ENCODE peak calls at places on chromosomes 1 and 21, in four cellular contexts. F is adrenal gland, Y is body of pancreas, H is transverse colon. R is an unnamed sample.
A peak's percentile ranks its signal among the peaks of the same experiment; 100 is the strongest.

GRCh38 chr1:198232407-198232806 is 75.6 kb downstream of the NEK7 start:
- DNase-seq in F (no peak), Y (no peak), H (no peak), R (no peak)

GRCh38 chr1:245418029-245418428 is 263.2 kb downstream of the KIF26B start:
- DNase-seq in F (no peak), Y (no peak), H (no peak), R (no peak)

GRCh38 chr1:172673761-172674160 is 14.9 kb downstream of the FASLG start:
- DNase-seq in F (no peak), Y (no peak), H (no peak), R (no peak)

GRCh38 chr1:46569909-46570725 is 18.7 kb upstream of the KNCN start:
- DNase-seq in F (no peak), Y (no peak), H (no peak), R (no peak)

GRCh38 chr1:26910343-26911160 is 3.2 kb downstream of the NR0B2 start:
- DNase-seq in F (no peak), Y (no peak), H (no peak), R (no peak)

GRCh38 chr1:87918398-87918797 is 589.7 kb downstream of the LMO4 start:
- DNase-seq in F (no peak), Y (no peak), H (no peak), R (no peak)

GRCh38 chr1:63966016-63966415 is 192.2 kb downstream of the ROR1 start:
- DNase-seq in F (no peak), Y (no peak), H (no peak), R (no peak)

GRCh38 chr1:201426395-201427310 is 5.1 kb upstream of the TNNI1 start:
- DNase-seq in F (no peak), Y (no peak), H (no peak), R (no peak)

GRCh38 chr1:201850053-201850397 is 21.1 kb downstream of the IPO9 start:
- DNase-seq in F (peak; percentile 52), Y (peak; percentile 12), H (no peak), R (peak; percentile 26)

GRCh38 chr1:107486365-107486764 is 345.5 kb downstream of the NTNG1 start:
- DNase-seq in F (no peak), Y (no peak), H (no peak), R (no peak)

GRCh38 chr1:111251570-111251969 is 24.1 kb downstream of the CHI3L2 start:
- DNase-seq in F (no peak), Y (no peak), H (no peak), R (no peak)

GRCh38 chr1:196538473-196538872 is 69.8 kb downstream of the KCNT2 start:
- DNase-seq in F (no peak), Y (no peak), H (no peak), R (no peak)

GRCh38 chr1:167717351-167717750 is 4.4 kb upstream of the MPZL1 start:
- DNase-seq in F (no peak), Y (no peak), H (no peak), R (no peak)

GRCh38 chr1:54282101-54282847 is 82.3 kb downstream of the MRPL37 start:
- DNase-seq in F (no peak), Y (no peak), H (peak; percentile 28), R (no peak)

GRCh38 chr1:61358770-61359455 is 276.6 kb downstream of the NFIA start:
- DNase-seq in F (no peak), Y (no peak), H (no peak), R (no peak)

GRCh38 chr1:227915564-227916553 is 31.9 kb downstream of the WNT9A start:
- DNase-seq in F (no peak), Y (no peak), H (no peak), R (no peak)

GRCh38 chr1:232878141-232878540 is 72.3 kb upstream of the NTPCR start:
- DNase-seq in F (no peak), Y (no peak), H (no peak), R (no peak)

GRCh38 chr1:38872401-38873026 is 634 bp downstream of the MYCBP start:
- DNase-seq in F (peak; percentile 42), Y (peak; percentile 33), H (peak; percentile 36), R (peak; percentile 29)

GRCh38 chr1:25246600-25247023 is 642 bp downstream of the RSRP1 start:
- DNase-seq in F (peak; percentile 61), Y (peak; percentile 40), H (peak; percentile 37), R (no peak)

GRCh38 chr1:92754000-92754787 is 30.7 kb downstream of the EVI5 start:
- DNase-seq in F (no peak), Y (no peak), H (no peak), R (peak; percentile 6)

GRCh38 chr1:2443285-2444137 is 31.1 kb upstream of the PEX10 start:
- DNase-seq in F (no peak), Y (no peak), H (no peak), R (no peak)

GRCh38 chr21:28538987-28539622 is 453.6 kb downstream of the LTN1 start:
- DNase-seq in F (no peak), Y (no peak), H (no peak), R (no peak)

GRCh38 chr21:26758083-26758861 is 86.9 kb downstream of the ADAMTS1 start:
- DNase-seq in F (no peak), Y (no peak), H (no peak), R (no peak)

GRCh38 chr1:9375912-9376311 is 83.2 kb downstream of the SPSB1 start:
- DNase-seq in F (no peak), Y (no peak), H (no peak), R (no peak)

GRCh38 chr1:59484090-59484489 is 187.2 kb downstream of the FGGY start:
- DNase-seq in F (peak; percentile 36), Y (no peak), H (no peak), R (peak; percentile 45)

GRCh38 chr21:26405735-26406361 is 167.2 kb downstream of the CYYR1 start:
- DNase-seq in F (peak; percentile 17), Y (no peak), H (no peak), R (peak; percentile 74)

GRCh38 chr1:17010601-17011438 is 908 bp downstream of the ATP13A2 start:
- DNase-seq in F (peak; percentile 71), Y (peak; percentile 76), H (peak; percentile 66), R (no peak)

GRCh38 chr1:63917571-63918394 is 144.0 kb downstream of the ROR1 start:
- DNase-seq in F (no peak), Y (no peak), H (no peak), R (no peak)

GRCh38 chr1:212976586-212976985 is 26.2 kb downstream of the VASH2 start:
- DNase-seq in F (no peak), Y (no peak), H (no peak), R (no peak)

GRCh38 chr1:24536391-24536840 is 19.5 kb upstream of the NCMAP start:
- DNase-seq in F (no peak), Y (no peak), H (peak; percentile 75), R (no peak)

GRCh38 chr1:160579216-160579701 is at the start of gene CD84:
- DNase-seq in F (no peak), Y (no peak), H (no peak), R (no peak)

GRCh38 chr1:235996048-235996785 is 68.7 kb downstream of the NID1 start:
- DNase-seq in F (no peak), Y (peak; percentile 26), H (no peak), R (no peak)

GRCh38 chr1:208178091-208178529 is 66.1 kb downstream of the PLXNA2 start:
- DNase-seq in F (no peak), Y (peak; percentile 75), H (peak; percentile 55), R (no peak)

GRCh38 chr1:247118946-247119446 is 14.8 kb upstream of the ZNF669 start:
- DNase-seq in F (no peak), Y (no peak), H (no peak), R (no peak)

GRCh38 chr1:234486858-234487830 is 8.2 kb upstream of the TARBP1 start:
- DNase-seq in F (peak; percentile 44), Y (peak; percentile 48), H (peak; percentile 35), R (no peak)

GRCh38 chr1:20507564-20508410 is at the start of gene MUL1:
- DNase-seq in F (peak; percentile 93), Y (peak; percentile 95), H (peak; percentile 98), R (peak; percentile 74)
- TF ChIP-seq POLR2A in F (peak; percentile 66), Y (peak; percentile 79), H (peak; percentile 72), R (peak; percentile 12)

GRCh38 chr1:109996476-109996875 is 11.9 kb downstream of the AHCYL1 start:
- DNase-seq in F (no peak), Y (no peak), H (no peak), R (no peak)
- TF ChIP-seq POLR2A in F (no peak), Y (no peak), H (no peak), R (no peak)

DNA sequence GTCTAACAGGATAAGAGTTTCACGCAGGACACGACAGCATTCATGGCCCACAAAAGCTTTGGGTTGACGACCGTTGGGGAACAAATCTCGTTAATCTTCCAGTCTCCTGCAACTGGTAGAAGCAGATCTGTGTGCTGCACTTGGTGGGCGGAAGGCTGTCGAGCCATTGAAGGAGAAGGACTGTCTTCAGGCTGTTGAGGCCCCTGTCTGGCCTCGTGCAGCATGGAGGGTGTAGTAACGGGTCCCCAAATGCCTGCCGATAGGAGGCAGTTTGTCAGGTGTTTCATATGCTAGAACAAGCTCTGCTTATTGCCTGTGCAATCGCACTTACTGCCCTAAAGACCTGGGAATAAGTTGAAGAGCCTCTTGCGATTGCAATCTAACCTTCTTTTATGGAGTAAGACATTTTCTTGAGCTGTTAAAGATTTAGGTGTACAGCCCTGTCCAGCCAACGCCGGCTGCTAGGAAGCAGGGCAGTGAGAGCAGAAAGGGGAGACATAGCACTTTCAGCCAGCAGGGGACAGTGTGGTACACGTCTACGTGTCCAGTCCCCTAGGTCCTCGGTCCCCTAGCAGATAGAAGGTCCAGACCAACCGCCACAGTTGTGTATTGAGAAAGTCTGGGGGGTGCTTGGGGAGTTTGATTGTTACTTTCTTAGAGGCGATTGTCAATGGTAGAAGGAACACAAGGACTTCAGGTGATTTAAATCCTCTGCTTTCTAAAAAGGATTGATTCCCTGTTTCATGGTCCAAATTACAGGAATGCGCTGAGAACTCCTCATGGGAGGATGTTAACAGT is 102.3 kb upstream of the TMPRSS2 start:
- DNase-seq in F (peak; percentile 56), Y (peak; percentile 90), H (peak; percentile 74), R (peak; percentile 69)
- TF ChIP-seq POLR2A in F (no peak), Y (no peak), H (no peak), R (no peak)

GRCh38 chr1:21931171-21932093 is 5.7 kb downstream of the HSPG2 start:
- DNase-seq in F (peak; percentile 85), Y (peak; percentile 73), H (peak; percentile 71), R (peak; percentile 67)
- TF ChIP-seq POLR2A in F (peak; percentile 41), Y (peak; percentile 67), H (no peak), R (no peak)

DNA sequence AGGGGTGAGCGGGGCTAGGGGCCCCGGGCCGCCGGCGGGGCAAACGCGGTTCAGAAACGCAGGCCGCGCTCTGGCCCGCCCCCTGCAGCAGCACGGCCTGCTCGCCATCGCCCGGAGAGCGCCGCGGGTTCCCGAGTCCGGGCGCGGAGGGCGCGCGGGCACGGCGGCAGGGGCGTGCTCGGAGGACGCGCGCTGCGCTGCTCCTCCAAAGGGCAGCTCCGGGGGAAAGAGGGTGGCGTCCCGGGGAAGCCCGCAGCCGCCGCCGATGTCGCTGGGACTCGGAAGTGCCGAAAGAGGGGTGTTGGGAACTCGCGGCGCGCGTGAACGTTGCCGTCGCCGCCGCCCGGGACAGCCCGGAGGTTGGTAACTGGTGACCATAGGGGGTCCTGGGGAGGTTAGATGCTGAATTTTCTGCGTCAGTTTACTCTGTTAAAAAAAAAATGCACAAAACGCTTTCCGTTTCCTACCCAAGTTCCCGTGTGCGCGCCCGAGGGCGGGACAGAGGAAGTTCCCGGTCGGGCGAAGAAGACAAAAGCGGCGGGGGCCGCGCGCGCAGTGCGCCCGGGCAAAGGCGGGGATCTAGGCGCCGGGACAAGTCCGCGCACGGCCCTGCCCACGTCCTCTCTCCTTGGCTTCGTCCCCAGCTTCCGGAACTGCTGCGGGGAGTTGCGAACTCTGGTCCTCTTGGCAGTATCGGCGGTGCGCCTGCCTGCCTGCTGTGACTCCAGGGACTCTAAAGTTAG is at the start of gene HHAT:
- DNase-seq in F (peak; percentile 86), Y (peak; percentile 82), H (peak; percentile 86), R (peak; percentile 85)
- TF ChIP-seq POLR2A in F (peak; percentile 64), Y (peak; percentile 70), H (peak; percentile 62), R (peak; percentile 46)

GRCh38 chr1:77994117-77994516 is 10.6 kb upstream of the DNAJB4 start:
- DNase-seq in F (no peak), Y (no peak), H (no peak), R (no peak)
- TF ChIP-seq POLR2A in F (no peak), Y (no peak), H (no peak), R (no peak)

R was measured in H54.